ENCODE peak calls at places on chromosomes 1 and 21, in five cellular contexts. I is fibroblast of mammary gland; V is RWPE1; M is activated CD8-positive, alpha-beta T cell treated with anti-CD3 and anti-CD28 coated beads for 36 hours; R is WTC11. J is an unnamed sample.

GRCh38 chr1:229753764-229754553 is 127.9 kb downstream of the URB2 start:
- DNase-seq in R (no peak), M (peak; percentile 13), V (no peak), I (no peak), J (no peak)

GRCh38 chr1:8343464-8344001 is 25.6 kb downstream of the SLC45A1 start:
- DNase-seq in V (peak; percentile 87), R (no peak), M (no peak), I (peak; percentile 97), J (no peak)

GRCh38 chr21:34363733-34364132 is at the start of gene KCNE2:
- DNase-seq in I (no peak), V (no peak), M (no peak), R (no peak), J (no peak)

GRCh38 chr1:223704921-223705878 is 7.1 kb upstream of the CAPN2 start:
- DNase-seq in R (no peak), V (no peak), I (peak; percentile 45), M (no peak), J (no peak)

GRCh38 chr21:39863111-39863510 is 4.1 kb upstream of the PCP4 start:
- DNase-seq in R (no peak), M (no peak), V (no peak), I (no peak), J (no peak)

GRCh38 chr1:187928288-187928687 is 1099.5 kb downstream of the PLA2G4A start:
- DNase-seq in M (peak; percentile 7), V (peak; percentile 7), R (peak; percentile 54), I (peak; percentile 16), J (no peak)

GRCh38 chr21:35179990-35180557 is 131.0 kb upstream of the RUNX1 start:
- DNase-seq in M (no peak), V (peak; percentile 47), I (peak; percentile 85), R (no peak), J (no peak)

GRCh38 chr21:42063206-42063577 is 7.9 kb upstream of the UMODL1 start:
- DNase-seq in M (peak; percentile 26), I (no peak), V (no peak), R (no peak), J (peak; percentile 39)

GRCh38 chr1:95640746-95641145 is 406.7 kb downstream of the RWDD3 start:
- DNase-seq in M (no peak), R (no peak), V (no peak), I (no peak), J (no peak)

GRCh38 chr21:42440187-42440792 is 36.6 kb downstream of the UBASH3A start:
- DNase-seq in V (no peak), M (peak; percentile 85), R (no peak), I (no peak), J (peak; percentile 4)

GRCh38 chr21:34187935-34188334 is 114.6 kb downstream of the MRPS6 start:
- DNase-seq in I (peak; percentile 90), R (no peak), V (no peak), M (no peak), J (no peak)

GRCh38 chr1:64917328-64917861 is 49.0 kb downstream of the JAK1 start:
- DNase-seq in M (no peak), R (no peak), I (peak; percentile 99), V (peak; percentile 76), J (no peak)

GRCh38 chr1:94335950-94336349 is 82.2 kb upstream of the ABCD3 start:
- DNase-seq in R (peak; percentile 48), M (peak; percentile 51), I (peak; percentile 95), V (peak; percentile 57), J (no peak)

GRCh38 chr1:27007909-27008582 is 4.6 kb downstream of the TENT5B start:
- DNase-seq in I (no peak), M (no peak), R (peak; percentile 64), V (no peak), J (no peak)

GRCh38 chr1:8203056-8203455 is 114.9 kb upstream of the SLC45A1 start:
- DNase-seq in M (no peak), R (no peak), V (no peak), I (peak; percentile 36), J (no peak)

GRCh38 chr1:8687053-8687452 is 130.4 kb downstream of the RERE start:
- DNase-seq in R (no peak), V (no peak), I (no peak), M (no peak), J (no peak)

GRCh38 chr1:50983403-50983802 is 13.4 kb downstream of the CDKN2C start:
- DNase-seq in V (no peak), I (no peak), R (no peak), M (no peak), J (no peak)

GRCh38 chr1:26285366-26286063 is 5.6 kb downstream of the SH3BGRL3 start:
- DNase-seq in V (no peak), M (peak; percentile 72), R (peak; percentile 89), I (no peak), J (no peak)

GRCh38 chr1:85406887-85407593 is 57.9 kb downstream of the DDAH1 start:
- DNase-seq in M (no peak), R (no peak), I (peak; percentile 94), V (peak; percentile 84), J (no peak)

GRCh38 chr1:236334893-236335545 is 53.3 kb upstream of the ERO1B start:
- DNase-seq in R (no peak), V (no peak), M (no peak), I (peak; percentile 13), J (no peak)

GRCh38 chr1:63264161-63264560 is 58.2 kb upstream of the FOXD3 start:
- DNase-seq in V (no peak), I (peak; percentile 30), R (no peak), M (no peak), J (no peak)

GRCh38 chr21:21385404-21385803 is 387.2 kb downstream of the NCAM2 start:
- DNase-seq in R (no peak), V (no peak), I (no peak), M (no peak), J (no peak)

GRCh38 chr1:240869071-240869470 is 257.1 kb upstream of the GREM2 start:
- DNase-seq in I (no peak), M (no peak), V (no peak), R (no peak), J (no peak)

GRCh38 chr21:17967319-17967718 is 148.2 kb upstream of the C21orf91 start:
- DNase-seq in V (no peak), I (no peak), R (no peak), M (no peak), J (no peak)

GRCh38 chr1:205576011-205576410 is 55.8 kb downstream of the ELK4 start:
- DNase-seq in R (no peak), V (no peak), I (no peak), M (no peak), J (no peak)

GRCh38 chr1:55428944-55429931 is 214.1 kb upstream of the USP24 start:
- DNase-seq in I (peak; percentile 99), V (peak; percentile 96), M (no peak), R (no peak), J (no peak)

GRCh38 chr1:108592030-108592759 is 32.3 kb downstream of the EEIG2 start:
- DNase-seq in V (no peak), R (no peak), M (peak; percentile 19), I (peak; percentile 33), J (no peak)

GRCh38 chr1:41637367-41637766 is 152.9 kb upstream of the EDN2 start:
- DNase-seq in M (no peak), I (no peak), R (no peak), V (no peak), J (no peak)

GRCh38 chr1:2451744-2452582 is 24.1 kb upstream of the PLCH2 start:
- DNase-seq in I (peak; percentile 84), R (no peak), V (peak; percentile 97), M (peak; percentile 14), J (no peak)

GRCh38 chr21:27803571-27803970 is 836.7 kb upstream of the ADAMTS5 start:
- DNase-seq in M (no peak), V (no peak), I (peak; percentile 55), R (no peak), J (no peak)

GRCh38 chr1:32881871-32882850 is 4.1 kb upstream of the HPCA start:
- DNase-seq in R (no peak), M (no peak), V (no peak), I (no peak), J (no peak)

GRCh38 chr1:13948396-13948795 is 248.4 kb downstream of the PRDM2 start:
- DNase-seq in M (no peak), I (peak; percentile 51), V (no peak), R (no peak), J (no peak)

GRCh38 chr1:13948851-13949490 is 249.0 kb downstream of the PRDM2 start:
- DNase-seq in R (no peak), M (no peak), V (no peak), I (peak; percentile 100), J (no peak)

GRCh38 chr1:13951793-13952751 is 252.1 kb downstream of the PRDM2 start:
- DNase-seq in V (no peak), R (no peak), I (peak; percentile 85), M (no peak), J (no peak)

GRCh38 chr1:13949571-13949970 is 249.6 kb downstream of the PRDM2 start:
- DNase-seq in R (no peak), V (no peak), I (no peak), M (no peak), J (no peak)

GRCh38 chr1:13950637-13951036 is 250.6 kb downstream of the PRDM2 start:
- DNase-seq in I (no peak), M (peak; percentile 10), R (peak; percentile 75), V (no peak), J (no peak)
- TF ChIP-seq CTCF in I (peak; percentile 26), M (no peak), R (peak; percentile 61), V (no peak), J (no peak)

GRCh38 chr21:37032293-37032692 is 25.8 kb downstream of the RIPPLY3 start:
- DNase-seq in I (no peak), V (no peak), R (no peak), M (no peak), J (no peak)

GRCh38 chr21:37032877-37033471 is 26.5 kb downstream of the RIPPLY3 start:
- DNase-seq in V (peak; percentile 55), I (peak; percentile 75), M (peak; percentile 11), R (no peak), J (no peak)

GRCh38 chr21:37030864-37031263 is 24.4 kb downstream of the RIPPLY3 start:
- DNase-seq in M (no peak), I (no peak), R (no peak), V (no peak), J (no peak)

GRCh38 chr21:37028579-37028978 is 22.1 kb downstream of the RIPPLY3 start:
- DNase-seq in V (no peak), M (no peak), I (no peak), R (no peak), J (no peak)
- TF ChIP-seq CTCF in V (no peak), M (no peak), I (peak; percentile 2), R (no peak), J (no peak)

GRCh38 chr1:234579967-234580366 is 30.0 kb downstream of the IRF2BP2 start:
- DNase-seq in M (no peak), V (peak; percentile 26), R (no peak), I (no peak), J (no peak)
- TF ChIP-seq CTCF in M (peak; percentile 42), V (no peak), R (no peak), I (peak; percentile 34), J (no peak)

DNA sequence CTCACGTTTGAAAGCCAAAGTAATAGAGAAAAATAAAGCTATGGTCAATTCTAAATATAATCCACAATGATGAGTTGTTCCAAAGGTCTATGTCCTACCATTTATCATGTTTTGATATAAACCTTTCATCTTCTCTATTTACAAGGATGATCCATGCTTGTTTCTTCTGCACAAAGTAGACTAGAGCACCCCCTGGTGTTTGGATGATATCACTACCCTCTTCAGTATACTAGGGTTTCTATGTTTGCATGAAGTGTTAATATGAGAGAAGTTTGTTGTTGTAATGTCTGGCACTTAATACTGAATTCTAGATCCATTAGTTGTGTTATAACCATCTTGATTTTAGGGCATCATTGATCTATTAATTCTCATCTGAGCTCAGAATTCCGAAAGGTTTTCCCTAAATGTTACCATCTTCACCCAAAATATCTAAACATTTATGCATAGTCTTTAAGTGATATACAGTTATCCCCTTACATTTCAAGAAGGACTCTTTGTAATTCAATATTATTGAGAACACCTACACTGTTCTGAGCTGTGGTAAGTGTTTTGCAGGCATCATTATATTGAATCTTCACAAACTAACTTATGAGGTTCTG is 21.1 kb downstream of the CLDN8 start:
- DNase-seq in R (no peak), I (peak; percentile 57), V (peak; percentile 48), M (peak; percentile 10), J (no peak)
- TF ChIP-seq CTCF in R (peak; percentile 58), I (peak; percentile 78), V (peak; percentile 66), M (peak; percentile 58), J (no peak)

J was measured in activated B cell treated with CpG ODN at 0.5 μM for 24 hours.